ENCODE peak calls at places on chromosomes 7 and 10, in eight cellular contexts. One of them, this sample, is unnamed.

GRCh38 chr7:83060218-83060617 is 102.5 kb downstream of the PCLO start:
- DNase-seq in activated CD8-positive, alpha-beta memory T cell treated with anti-CD3 and anti-CD28 coated beads for 48 hours: no peak
- DNase-seq in substantia nigra: no peak
- DNase-seq in astrocyte of the spinal cord: no peak
- DNase-seq in activated CD4-positive, CD25-positive, alpha-beta regulatory T cell: no peak
- DNase-seq in Kasumi-1: no peak
- DNase-seq in H54: no peak
- DNase-seq in NCI-H2029: peak; percentile 93
- DNase-seq in this sample: no peak

GRCh38 chr10:25758041-25758457 is 176.0 kb upstream of the MYO3A start:
- DNase-seq in astrocyte of the spinal cord: peak; percentile 34
- DNase-seq in NCI-H2029: peak; percentile 6
- DNase-seq in H54: peak; percentile 18
- DNase-seq in activated CD4-positive, CD25-positive, alpha-beta regulatory T cell: no peak
- DNase-seq in Kasumi-1: peak; percentile 91
- DNase-seq in activated CD8-positive, alpha-beta memory T cell treated with anti-CD3 and anti-CD28 coated beads for 48 hours: no peak
- DNase-seq in substantia nigra: no peak
- DNase-seq in this sample: peak; percentile 73

GRCh38 chr10:15197276-15197675 is 28.8 kb upstream of the NMT2 start:
- DNase-seq in activated CD8-positive, alpha-beta memory T cell treated with anti-CD3 and anti-CD28 coated beads for 48 hours: no peak
- DNase-seq in substantia nigra: no peak
- DNase-seq in NCI-H2029: no peak
- DNase-seq in astrocyte of the spinal cord: peak; percentile 74
- DNase-seq in H54: no peak
- DNase-seq in Kasumi-1: no peak
- DNase-seq in activated CD4-positive, CD25-positive, alpha-beta regulatory T cell: no peak
- DNase-seq in this sample: no peak

GRCh38 chr7:132577206-132578049 is 1.2 kb upstream of the PLXNA4 start:
- DNase-seq in substantia nigra: peak; percentile 71
- DNase-seq in NCI-H2029: peak; percentile 44
- DNase-seq in H54: no peak
- DNase-seq in activated CD8-positive, alpha-beta memory T cell treated with anti-CD3 and anti-CD28 coated beads for 48 hours: no peak
- DNase-seq in astrocyte of the spinal cord: peak; percentile 78
- DNase-seq in Kasumi-1: peak; percentile 66
- DNase-seq in activated CD4-positive, CD25-positive, alpha-beta regulatory T cell: no peak
- DNase-seq in this sample: no peak

GRCh38 chr10:68145705-68146104 is 36.4 kb downstream of the MYPN start:
- DNase-seq in activated CD8-positive, alpha-beta memory T cell treated with anti-CD3 and anti-CD28 coated beads for 48 hours: no peak
- DNase-seq in Kasumi-1: no peak
- DNase-seq in astrocyte of the spinal cord: no peak
- DNase-seq in H54: no peak
- DNase-seq in activated CD4-positive, CD25-positive, alpha-beta regulatory T cell: no peak
- DNase-seq in substantia nigra: no peak
- DNase-seq in NCI-H2029: no peak
- DNase-seq in this sample: no peak

GRCh38 chr10:70164179-70164578 is 6.1 kb downstream of the SAR1A start:
- DNase-seq in astrocyte of the spinal cord: no peak
- DNase-seq in NCI-H2029: no peak
- DNase-seq in activated CD8-positive, alpha-beta memory T cell treated with anti-CD3 and anti-CD28 coated beads for 48 hours: no peak
- DNase-seq in H54: no peak
- DNase-seq in activated CD4-positive, CD25-positive, alpha-beta regulatory T cell: no peak
- DNase-seq in Kasumi-1: peak; percentile 96
- DNase-seq in substantia nigra: no peak
- DNase-seq in this sample: no peak

GRCh38 chr10:83522456-83522855 is 616.9 kb upstream of the GHITM start:
- DNase-seq in H54: no peak
- DNase-seq in substantia nigra: no peak
- DNase-seq in astrocyte of the spinal cord: no peak
- DNase-seq in NCI-H2029: no peak
- DNase-seq in activated CD8-positive, alpha-beta memory T cell treated with anti-CD3 and anti-CD28 coated beads for 48 hours: no peak
- DNase-seq in activated CD4-positive, CD25-positive, alpha-beta regulatory T cell: no peak
- DNase-seq in Kasumi-1: no peak
- DNase-seq in this sample: no peak

GRCh38 chr7:50835156-50835555 is 52.5 kb upstream of the GRB10 start:
- DNase-seq in activated CD8-positive, alpha-beta memory T cell treated with anti-CD3 and anti-CD28 coated beads for 48 hours: no peak
- DNase-seq in H54: no peak
- DNase-seq in NCI-H2029: no peak
- DNase-seq in astrocyte of the spinal cord: peak; percentile 10
- DNase-seq in Kasumi-1: no peak
- DNase-seq in substantia nigra: no peak
- DNase-seq in activated CD4-positive, CD25-positive, alpha-beta regulatory T cell: no peak
- DNase-seq in this sample: no peak

GRCh38 chr7:111094387-111094786 is 3.5 kb downstream of the LRRN3 start:
- DNase-seq in activated CD8-positive, alpha-beta memory T cell treated with anti-CD3 and anti-CD28 coated beads for 48 hours: no peak
- DNase-seq in Kasumi-1: no peak
- DNase-seq in activated CD4-positive, CD25-positive, alpha-beta regulatory T cell: no peak
- DNase-seq in astrocyte of the spinal cord: no peak
- DNase-seq in substantia nigra: no peak
- DNase-seq in H54: no peak
- DNase-seq in NCI-H2029: no peak
- DNase-seq in this sample: no peak

GRCh38 chr10:82277591-82277990 is 402.6 kb downstream of the NRG3 start:
- DNase-seq in NCI-H2029: no peak
- DNase-seq in substantia nigra: no peak
- DNase-seq in astrocyte of the spinal cord: no peak
- DNase-seq in activated CD8-positive, alpha-beta memory T cell treated with anti-CD3 and anti-CD28 coated beads for 48 hours: no peak
- DNase-seq in Kasumi-1: no peak
- DNase-seq in H54: no peak
- DNase-seq in activated CD4-positive, CD25-positive, alpha-beta regulatory T cell: no peak
- DNase-seq in this sample: no peak

GRCh38 chr10:100883322-100883821 is 29.4 kb upstream of the SLF2 start:
- DNase-seq in NCI-H2029: no peak
- DNase-seq in activated CD8-positive, alpha-beta memory T cell treated with anti-CD3 and anti-CD28 coated beads for 48 hours: no peak
- DNase-seq in substantia nigra: no peak
- DNase-seq in activated CD4-positive, CD25-positive, alpha-beta regulatory T cell: no peak
- DNase-seq in Kasumi-1: no peak
- DNase-seq in astrocyte of the spinal cord: no peak
- DNase-seq in H54: no peak
- DNase-seq in this sample: no peak

GRCh38 chr7:134766779-134767566 is 12.5 kb upstream of the CALD1 start:
- DNase-seq in astrocyte of the spinal cord: peak; percentile 70
- DNase-seq in activated CD8-positive, alpha-beta memory T cell treated with anti-CD3 and anti-CD28 coated beads for 48 hours: no peak
- DNase-seq in NCI-H2029: no peak
- DNase-seq in activated CD4-positive, CD25-positive, alpha-beta regulatory T cell: no peak
- DNase-seq in Kasumi-1: no peak
- DNase-seq in substantia nigra: no peak
- DNase-seq in H54: no peak
- DNase-seq in this sample: peak; percentile 73

GRCh38 chr7:15199482-15199881 is 296.9 kb upstream of the DGKB start:
- DNase-seq in Kasumi-1: peak; percentile 32
- DNase-seq in activated CD4-positive, CD25-positive, alpha-beta regulatory T cell: no peak
- DNase-seq in activated CD8-positive, alpha-beta memory T cell treated with anti-CD3 and anti-CD28 coated beads for 48 hours: no peak
- DNase-seq in NCI-H2029: no peak
- DNase-seq in astrocyte of the spinal cord: peak; percentile 40
- DNase-seq in H54: no peak
- DNase-seq in substantia nigra: no peak
- DNase-seq in this sample: peak; percentile 34

GRCh38 chr10:6239213-6239991 is 36.7 kb downstream of the PFKFB3 start:
- DNase-seq in activated CD8-positive, alpha-beta memory T cell treated with anti-CD3 and anti-CD28 coated beads for 48 hours: peak; percentile 40
- DNase-seq in activated CD4-positive, CD25-positive, alpha-beta regulatory T cell: peak; percentile 21
- DNase-seq in H54: peak; percentile 91
- DNase-seq in substantia nigra: no peak
- DNase-seq in astrocyte of the spinal cord: peak; percentile 96
- DNase-seq in Kasumi-1: peak; percentile 98
- DNase-seq in NCI-H2029: no peak
- DNase-seq in this sample: peak; percentile 10

GRCh38 chr7:155560982-155561686 is 14.8 kb upstream of the CNPY1 start:
- DNase-seq in NCI-H2029: no peak
- DNase-seq in activated CD4-positive, CD25-positive, alpha-beta regulatory T cell: no peak
- DNase-seq in H54: no peak
- DNase-seq in substantia nigra: no peak
- DNase-seq in astrocyte of the spinal cord: no peak
- DNase-seq in Kasumi-1: no peak
- DNase-seq in activated CD8-positive, alpha-beta memory T cell treated with anti-CD3 and anti-CD28 coated beads for 48 hours: no peak
- DNase-seq in this sample: no peak

GRCh38 chr10:78523453-78523852 is 489.8 kb downstream of the RPS24 start:
- DNase-seq in NCI-H2029: no peak
- DNase-seq in activated CD4-positive, CD25-positive, alpha-beta regulatory T cell: no peak
- DNase-seq in activated CD8-positive, alpha-beta memory T cell treated with anti-CD3 and anti-CD28 coated beads for 48 hours: no peak
- DNase-seq in astrocyte of the spinal cord: no peak
- DNase-seq in H54: no peak
- DNase-seq in substantia nigra: no peak
- DNase-seq in Kasumi-1: no peak
- DNase-seq in this sample: no peak

GRCh38 chr7:116977172-116977571 is 23.9 kb downstream of the ST7 start:
- DNase-seq in NCI-H2029: no peak
- DNase-seq in activated CD4-positive, CD25-positive, alpha-beta regulatory T cell: no peak
- DNase-seq in activated CD8-positive, alpha-beta memory T cell treated with anti-CD3 and anti-CD28 coated beads for 48 hours: no peak
- DNase-seq in astrocyte of the spinal cord: peak; percentile 43
- DNase-seq in H54: no peak
- DNase-seq in substantia nigra: no peak
- DNase-seq in Kasumi-1: no peak
- DNase-seq in this sample: no peak

GRCh38 chr10:131993298-131993674 is 11.6 kb upstream of the BNIP3 start:
- DNase-seq in activated CD4-positive, CD25-positive, alpha-beta regulatory T cell: no peak
- DNase-seq in substantia nigra: no peak
- DNase-seq in activated CD8-positive, alpha-beta memory T cell treated with anti-CD3 and anti-CD28 coated beads for 48 hours: no peak
- DNase-seq in Kasumi-1: no peak
- DNase-seq in NCI-H2029: no peak
- DNase-seq in astrocyte of the spinal cord: no peak
- DNase-seq in H54: no peak
- DNase-seq in this sample: no peak

GRCh38 chr10:67772894-67773511 is 65.0 kb downstream of the DNAJC12 start:
- DNase-seq in activated CD4-positive, CD25-positive, alpha-beta regulatory T cell: no peak
- DNase-seq in NCI-H2029: no peak
- DNase-seq in Kasumi-1: peak; percentile 98
- DNase-seq in H54: no peak
- DNase-seq in substantia nigra: no peak
- DNase-seq in activated CD8-positive, alpha-beta memory T cell treated with anti-CD3 and anti-CD28 coated beads for 48 hours: no peak
- DNase-seq in astrocyte of the spinal cord: peak; percentile 67
- DNase-seq in this sample: peak; percentile 80

GRCh38 chr10:85609509-85609908 is 757.1 kb downstream of the GRID1 start:
- DNase-seq in Kasumi-1: no peak
- DNase-seq in activated CD4-positive, CD25-positive, alpha-beta regulatory T cell: no peak
- DNase-seq in substantia nigra: no peak
- DNase-seq in astrocyte of the spinal cord: no peak
- DNase-seq in NCI-H2029: no peak
- DNase-seq in activated CD8-positive, alpha-beta memory T cell treated with anti-CD3 and anti-CD28 coated beads for 48 hours: no peak
- DNase-seq in H54: no peak
- DNase-seq in this sample: no peak

GRCh38 chr10:114506874-114507385 is 102.6 kb upstream of the AFAP1L2 start:
- DNase-seq in activated CD4-positive, CD25-positive, alpha-beta regulatory T cell: no peak
- DNase-seq in astrocyte of the spinal cord: peak; percentile 17
- DNase-seq in H54: no peak
- DNase-seq in substantia nigra: no peak
- DNase-seq in activated CD8-positive, alpha-beta memory T cell treated with anti-CD3 and anti-CD28 coated beads for 48 hours: no peak
- DNase-seq in NCI-H2029: no peak
- DNase-seq in Kasumi-1: no peak
- DNase-seq in this sample: no peak

GRCh38 chr10:110918269-110918632 is 729 bp downstream of the BBIP1 start:
- DNase-seq in astrocyte of the spinal cord: peak; percentile 98
- DNase-seq in Kasumi-1: peak; percentile 98
- DNase-seq in activated CD4-positive, CD25-positive, alpha-beta regulatory T cell: no peak
- DNase-seq in H54: peak; percentile 72
- DNase-seq in NCI-H2029: peak; percentile 41
- DNase-seq in substantia nigra: no peak
- DNase-seq in activated CD8-positive, alpha-beta memory T cell treated with anti-CD3 and anti-CD28 coated beads for 48 hours: no peak
- DNase-seq in this sample: no peak

GRCh38 chr10:127148066-127148932 is 48.1 kb downstream of the INSYN2A start:
- DNase-seq in astrocyte of the spinal cord: peak; percentile 92
- DNase-seq in activated CD4-positive, CD25-positive, alpha-beta regulatory T cell: no peak
- DNase-seq in H54: no peak
- DNase-seq in substantia nigra: no peak
- DNase-seq in activated CD8-positive, alpha-beta memory T cell treated with anti-CD3 and anti-CD28 coated beads for 48 hours: no peak
- DNase-seq in Kasumi-1: no peak
- DNase-seq in NCI-H2029: no peak
- DNase-seq in this sample: no peak

GRCh38 chr7:129784783-129785456 is 167.8 kb downstream of the UBE2H start:
- DNase-seq in activated CD4-positive, CD25-positive, alpha-beta regulatory T cell: no peak
- DNase-seq in Kasumi-1: peak; percentile 29
- DNase-seq in NCI-H2029: no peak
- DNase-seq in activated CD8-positive, alpha-beta memory T cell treated with anti-CD3 and anti-CD28 coated beads for 48 hours: no peak
- DNase-seq in H54: no peak
- DNase-seq in substantia nigra: no peak
- DNase-seq in astrocyte of the spinal cord: no peak
- DNase-seq in this sample: peak; percentile 67

GRCh38 chr10:4034907-4035581 is 250.0 kb upstream of the KLF6 start:
- DNase-seq in substantia nigra: no peak
- DNase-seq in astrocyte of the spinal cord: peak; percentile 35
- DNase-seq in NCI-H2029: no peak
- DNase-seq in activated CD4-positive, CD25-positive, alpha-beta regulatory T cell: no peak
- DNase-seq in Kasumi-1: no peak
- DNase-seq in H54: peak; percentile 4
- DNase-seq in activated CD8-positive, alpha-beta memory T cell treated with anti-CD3 and anti-CD28 coated beads for 48 hours: no peak
- DNase-seq in this sample: no peak

GRCh38 chr7:24884401-24884800 is 95.6 kb downstream of the OSBPL3 start:
- DNase-seq in H54: no peak
- DNase-seq in activated CD8-positive, alpha-beta memory T cell treated with anti-CD3 and anti-CD28 coated beads for 48 hours: no peak
- DNase-seq in astrocyte of the spinal cord: no peak
- DNase-seq in Kasumi-1: no peak
- DNase-seq in substantia nigra: no peak
- DNase-seq in activated CD4-positive, CD25-positive, alpha-beta regulatory T cell: no peak
- DNase-seq in NCI-H2029: peak; percentile 20
- DNase-seq in this sample: no peak

GRCh38 chr10:67861750-67862460 is 22.6 kb upstream of the SIRT1 start:
- DNase-seq in NCI-H2029: no peak
- DNase-seq in activated CD8-positive, alpha-beta memory T cell treated with anti-CD3 and anti-CD28 coated beads for 48 hours: no peak
- DNase-seq in H54: no peak
- DNase-seq in substantia nigra: no peak
- DNase-seq in Kasumi-1: no peak
- DNase-seq in activated CD4-positive, CD25-positive, alpha-beta regulatory T cell: no peak
- DNase-seq in astrocyte of the spinal cord: no peak
- DNase-seq in this sample: no peak

GRCh38 chr10:69952801-69953200 is 99.8 kb upstream of the MACROH2A2 start:
- DNase-seq in H54: no peak
- DNase-seq in substantia nigra: no peak
- DNase-seq in Kasumi-1: no peak
- DNase-seq in NCI-H2029: no peak
- DNase-seq in astrocyte of the spinal cord: no peak
- DNase-seq in activated CD8-positive, alpha-beta memory T cell treated with anti-CD3 and anti-CD28 coated beads for 48 hours: no peak
- DNase-seq in activated CD4-positive, CD25-positive, alpha-beta regulatory T cell: no peak
- DNase-seq in this sample: peak; percentile 68

GRCh38 chr7:129391546-129392211 is 42.6 kb upstream of the STRIP2 start:
- DNase-seq in substantia nigra: no peak
- DNase-seq in activated CD8-positive, alpha-beta memory T cell treated with anti-CD3 and anti-CD28 coated beads for 48 hours: no peak
- DNase-seq in astrocyte of the spinal cord: no peak
- DNase-seq in activated CD4-positive, CD25-positive, alpha-beta regulatory T cell: no peak
- DNase-seq in H54: no peak
- DNase-seq in Kasumi-1: no peak
- DNase-seq in NCI-H2029: no peak
- DNase-seq in this sample: no peak

GRCh38 chr10:115827650-115828049 is 445.4 kb downstream of the GFRA1 start:
- DNase-seq in astrocyte of the spinal cord: no peak
- DNase-seq in NCI-H2029: no peak
- DNase-seq in H54: no peak
- DNase-seq in Kasumi-1: no peak
- DNase-seq in activated CD8-positive, alpha-beta memory T cell treated with anti-CD3 and anti-CD28 coated beads for 48 hours: no peak
- DNase-seq in substantia nigra: no peak
- DNase-seq in activated CD4-positive, CD25-positive, alpha-beta regulatory T cell: no peak
- DNase-seq in this sample: no peak

GRCh38 chr10:116826803-116827202 is 22.5 kb upstream of the ENO4 start:
- DNase-seq in NCI-H2029: no peak
- DNase-seq in activated CD4-positive, CD25-positive, alpha-beta regulatory T cell: no peak
- DNase-seq in Kasumi-1: no peak
- DNase-seq in activated CD8-positive, alpha-beta memory T cell treated with anti-CD3 and anti-CD28 coated beads for 48 hours: no peak
- DNase-seq in substantia nigra: no peak
- DNase-seq in H54: no peak
- DNase-seq in astrocyte of the spinal cord: peak; percentile 85
- DNase-seq in this sample: no peak

GRCh38 chr7:117323877-117324699 is 1.2 kb upstream of the WNT2 start:
- DNase-seq in H54: no peak
- DNase-seq in activated CD8-positive, alpha-beta memory T cell treated with anti-CD3 and anti-CD28 coated beads for 48 hours: no peak
- DNase-seq in substantia nigra: no peak
- DNase-seq in Kasumi-1: no peak
- DNase-seq in activated CD4-positive, CD25-positive, alpha-beta regulatory T cell: no peak
- DNase-seq in astrocyte of the spinal cord: peak; percentile 55
- DNase-seq in NCI-H2029: no peak
- DNase-seq in this sample: no peak

GRCh38 chr7:135150072-135150782 is 2.4 kb downstream of the TMEM140 start:
- DNase-seq in substantia nigra: no peak
- DNase-seq in activated CD4-positive, CD25-positive, alpha-beta regulatory T cell: no peak
- DNase-seq in astrocyte of the spinal cord: no peak
- DNase-seq in H54: no peak
- DNase-seq in Kasumi-1: no peak
- DNase-seq in activated CD8-positive, alpha-beta memory T cell treated with anti-CD3 and anti-CD28 coated beads for 48 hours: no peak
- DNase-seq in NCI-H2029: no peak
- DNase-seq in this sample: no peak

GRCh38 chr10:44253769-44254462 is 131.0 kb downstream of the CXCL12 start:
- DNase-seq in H54: no peak
- DNase-seq in activated CD8-positive, alpha-beta memory T cell treated with anti-CD3 and anti-CD28 coated beads for 48 hours: no peak
- DNase-seq in activated CD4-positive, CD25-positive, alpha-beta regulatory T cell: no peak
- DNase-seq in NCI-H2029: no peak
- DNase-seq in substantia nigra: no peak
- DNase-seq in astrocyte of the spinal cord: peak; percentile 20
- DNase-seq in Kasumi-1: no peak
- DNase-seq in this sample: no peak

This sample was measured in NAMALWA.